ENCODE peak calls at places on chromosomes 16 and 17, in four cellular contexts. O is GM12878, U is H1, P is HepG2. Z is an unnamed sample.

GRCh38 chr16:13104772-13105171 is 203.4 kb downstream of the SHISA9 start:
- DNase-seq in U (no peak), P (no peak), O (no peak), Z (no peak)

GRCh38 chr16:14681115-14681514 is 13.0 kb downstream of the PLA2G10 start:
- DNase-seq in O (no peak), U (no peak), P (no peak), Z (no peak)

GRCh38 chr16:25966172-25967097 is 274.7 kb downstream of the HS3ST4 start:
- DNase-seq in O (peak), U (no peak), P (no peak), Z (no peak)

GRCh38 chr16:85360323-85361277 is 248.3 kb upstream of the CIBAR2 start:
- DNase-seq in P (no peak), U (no peak), O (no peak), Z (peak)

GRCh38 chr16:28179354-28179753 is 32.4 kb downstream of the XPO6 start:
- DNase-seq in O (no peak), U (no peak), P (no peak), Z (no peak)

GRCh38 chr16:2692251-2692947 is 10.1 kb downstream of the KCTD5 start:
- DNase-seq in P (no peak), O (no peak), U (no peak), Z (no peak)

GRCh38 chr17:35900693-35901487 is 20.7 kb upstream of the CCL5 start:
- DNase-seq in P (no peak), O (no peak), U (no peak), Z (no peak)

GRCh38 chr16:57209780-57210179 is 23.7 kb downstream of the RSPRY1 start:
- DNase-seq in P (no peak), U (no peak), O (no peak), Z (no peak)

GRCh38 chr17:47620503-47621245 is 29.0 kb upstream of the KPNB1 start:
- DNase-seq in O (no peak), P (peak), U (no peak), Z (no peak)

GRCh38 chr16:57988929-57989328 is 11.5 kb downstream of the ZNF319 start:
- DNase-seq in O (no peak), U (no peak), P (no peak), Z (no peak)

GRCh38 chr17:38742431-38743308 is 5.5 kb downstream of the PCGF2 start:
- DNase-seq in U (no peak), O (no peak), P (peak), Z (peak)

GRCh38 chr17:76707985-76708807 is 2.6 kb downstream of the MXRA7 start:
- DNase-seq in U (peak), O (no peak), P (peak), Z (peak)

GRCh38 chr17:75433223-75433622 is 23.2 kb upstream of the TMEM94 start:
- DNase-seq in U (no peak), O (no peak), P (no peak), Z (no peak)

GRCh38 chr16:52912565-52913173 is 140.0 kb downstream of the CHD9NB start:
- DNase-seq in O (peak), U (peak), P (peak), Z (peak)

GRCh38 chr16:73457851-73458250 is 409.9 kb upstream of the ZFHX3 start:
- DNase-seq in P (no peak), U (no peak), O (no peak), Z (no peak)

GRCh38 chr17:45396496-45397205 is 36.0 kb downstream of the ARHGAP27 start:
- DNase-seq in P (no peak), U (no peak), O (no peak), Z (no peak)

GRCh38 chr16:86755571-86756006 is 177.2 kb downstream of the FOXL1 start:
- DNase-seq in U (no peak), O (no peak), P (no peak), Z (no peak)

GRCh38 chr16:22307838-22308237 is 10.6 kb downstream of the POLR3E start:
- DNase-seq in P (no peak), O (no peak), U (no peak), Z (no peak)

GRCh38 chr17:73043686-73044581 is 48.6 kb downstream of the SLC39A11 start:
- DNase-seq in P (no peak), O (no peak), U (no peak), Z (peak)

GRCh38 chr17:32518856-32519768 is 32.3 kb downstream of the CDK5R1 start:
- DNase-seq in P (no peak), U (peak), O (no peak), Z (peak)

GRCh38 chr17:5785867-5786509 is 201.7 kb upstream of the NLRP1 start:
- DNase-seq in O (peak), P (no peak), U (no peak), Z (no peak)

GRCh38 chr17:40099627-40100418 is 566 bp downstream of the NR1D1 start:
- DNase-seq in U (no peak), O (no peak), P (no peak), Z (no peak)

GRCh38 chr17:9330140-9330902 is 245.3 kb downstream of the STX8 start:
- DNase-seq in P (no peak), U (peak), O (no peak), Z (no peak)

GRCh38 chr17:3678095-3678820 is 9.6 kb downstream of the EMC6 start:
- DNase-seq in O (no peak), U (peak), P (peak), Z (no peak)

GRCh38 chr17:83100853-83101391 is 21.5 kb downstream of the METRNL start:
- DNase-seq in O (no peak), U (no peak), P (no peak), Z (no peak)

GRCh38 chr17:62140836-62141235 is 75.8 kb upstream of the MED13 start:
- DNase-seq in U (no peak), O (no peak), P (no peak), Z (no peak)
- TF ChIP-seq TCF12 in U (no peak), O (no peak), P (no peak), Z (no peak)

DNA sequence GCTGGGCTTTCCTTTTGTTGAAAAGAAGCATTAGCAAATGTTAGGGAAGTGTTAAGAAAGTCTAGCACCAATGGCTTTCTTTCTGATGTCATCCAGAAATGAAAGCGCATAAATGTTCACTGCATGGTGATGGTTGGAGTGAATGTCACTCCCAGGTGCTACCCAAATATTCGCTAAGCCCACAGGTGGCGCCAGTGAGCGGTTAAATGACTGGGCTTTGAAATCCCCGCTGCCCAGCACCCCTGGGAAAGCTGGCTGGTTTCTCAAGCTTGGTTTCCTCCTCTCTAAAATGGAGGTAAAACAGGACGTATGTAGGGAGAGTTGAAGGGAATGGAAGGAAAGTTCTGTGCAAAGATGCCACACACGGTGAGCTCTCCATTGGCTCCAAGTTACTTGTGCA is 104.4 kb downstream of the IRX5 start:
- DNase-seq in O (no peak), P (peak), U (peak), Z (peak)
- TF ChIP-seq TCF12 in O (no peak), P (no peak), U (no peak), Z (no peak)

GRCh38 chr17:49548506-49549310 is 27.0 kb upstream of the NXPH3 start:
- DNase-seq in O (no peak), U (peak), P (peak), Z (peak)
- TF ChIP-seq TCF12 in O (no peak), U (no peak), P (no peak), Z (no peak)

DNA sequence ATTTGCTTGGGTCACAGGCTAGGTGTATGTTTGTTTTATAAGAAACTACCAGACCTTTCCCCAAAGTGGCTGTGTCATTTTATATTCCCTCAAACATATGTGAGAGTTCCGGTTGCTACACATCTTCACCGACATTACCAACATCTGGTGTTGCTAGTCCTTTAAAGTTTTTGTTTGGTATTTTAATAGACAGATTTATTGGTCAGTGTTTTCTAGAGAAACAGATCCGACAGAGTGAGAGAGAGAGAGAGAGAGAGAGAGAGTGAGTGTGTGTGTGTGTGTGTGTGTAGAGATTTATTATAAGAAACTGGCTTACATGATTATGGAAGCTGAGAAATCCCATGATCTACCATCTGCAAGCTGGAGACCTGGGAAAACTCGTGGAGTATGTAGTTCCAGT is 31.0 kb downstream of the LDHD start:
- DNase-seq in P (no peak), U (no peak), O (no peak), Z (no peak)
- TF ChIP-seq TCF12 in P (no peak), U (no peak), O (no peak), Z (no peak)

DNA sequence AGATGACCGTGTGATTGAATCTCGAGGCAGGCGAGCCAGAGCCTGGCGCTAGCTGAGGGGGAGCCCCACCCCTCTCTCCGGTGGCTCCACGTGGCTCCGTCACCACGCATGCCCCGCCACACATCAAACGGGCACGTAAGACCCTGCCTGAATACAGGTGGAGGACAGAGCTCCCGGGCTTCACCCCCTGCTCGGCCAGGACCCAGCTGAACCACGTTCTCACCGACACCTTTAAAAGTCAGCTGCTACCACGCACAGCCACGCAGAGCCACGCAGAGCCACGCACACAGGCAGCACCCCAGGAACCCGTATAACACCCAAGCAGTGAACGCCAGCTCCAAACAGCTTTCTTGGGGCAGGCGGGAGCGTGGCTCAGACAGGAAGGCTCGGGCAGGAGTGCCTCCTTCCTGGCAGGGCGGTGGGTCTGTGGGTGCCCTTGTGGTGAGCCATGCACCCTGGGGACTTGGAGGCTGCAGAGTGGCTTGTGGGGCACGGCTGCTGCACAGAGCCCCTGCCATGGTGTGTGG is 4.4 kb downstream of the TMEM204 start:
- DNase-seq in U (no peak), P (no peak), O (no peak), Z (no peak)
- TF ChIP-seq TCF12 in U (no peak), P (no peak), O (no peak), Z (no peak)

Z was measured in SK-N-SH.